ENCODE peak calls at places on chromosomes 5 and 9, in seven cellular contexts. I is tibial nerve, T is A549, Q is NB4, E is uterus, M is K562, X is stomach. J is an unnamed sample.

GRCh38 chr5:159091596-159091995 is 8.1 kb downstream of the EBF1 start:
- DNase-seq in I (no peak), T (no peak), Q (no peak), E (no peak), M (no peak), X (no peak), J (no peak)

GRCh38 chr9:98978231-98978681 is 34.5 kb downstream of the COL15A1 start:
- DNase-seq in I (no peak), T (no peak), Q (no peak), E (no peak), M (no peak), X (no peak), J (no peak)

GRCh38 chr5:108636135-108636888 is 111.4 kb upstream of the FER start:
- DNase-seq in I (no peak), T (no peak), Q (no peak), E (no peak), M (no peak), X (no peak), J (no peak)

GRCh38 chr5:19608434-19608833 is 379.6 kb downstream of the CDH18 start:
- DNase-seq in I (no peak), T (peak), Q (peak), E (no peak), M (no peak), X (no peak), J (no peak)

GRCh38 chr5:30596495-30597064 is 596.9 kb upstream of the CDH6 start:
- DNase-seq in I (no peak), T (no peak), Q (no peak), E (no peak), M (no peak), X (no peak), J (no peak)

GRCh38 chr5:109907751-109908150 is 218.0 kb downstream of the MAN2A1 start:
- DNase-seq in I (no peak), T (no peak), Q (no peak), E (no peak), M (no peak), X (no peak), J (no peak)

GRCh38 chr9:129610473-129611301 is 10.2 kb downstream of the C9orf50 start:
- DNase-seq in I (peak), T (peak), Q (peak), E (peak), M (peak), X (peak), J (peak)

GRCh38 chr9:95261890-95262289 is 55.6 kb downstream of the FANCC start:
- DNase-seq in I (no peak), T (no peak), Q (peak), E (no peak), M (no peak), X (no peak), J (no peak)

GRCh38 chr5:68547621-68548020 is 332.1 kb downstream of the PIK3R1 start:
- DNase-seq in I (no peak), T (no peak), Q (no peak), E (no peak), M (no peak), X (no peak), J (no peak)

GRCh38 chr5:58019614-58020013 is 440.3 kb downstream of the PLK2 start:
- DNase-seq in I (no peak), T (peak), Q (no peak), E (peak), M (no peak), X (peak), J (peak)

GRCh38 chr5:5483880-5484595 is 61.6 kb downstream of the ICE1 start:
- DNase-seq in I (no peak), T (no peak), Q (no peak), E (no peak), M (no peak), X (no peak), J (no peak)

GRCh38 chr9:29200650-29201049 is 1627.4 kb upstream of the C9orf72 start:
- DNase-seq in I (no peak), T (no peak), Q (no peak), E (no peak), M (no peak), X (no peak), J (no peak)

GRCh38 chr5:120684749-120685415 is 220.8 kb downstream of the PRR16 start:
- DNase-seq in I (no peak), T (peak), Q (peak), E (no peak), M (no peak), X (no peak), J (no peak)

GRCh38 chr9:134505032-134505431 is 136.6 kb upstream of the COL5A1 start:
- DNase-seq in I (no peak), T (no peak), Q (no peak), E (no peak), M (no peak), X (no peak), J (no peak)

GRCh38 chr5:179765400-179765799 is 28.4 kb upstream of the LTC4S start:
- DNase-seq in I (peak), T (peak), Q (peak), E (no peak), M (no peak), X (no peak), J (peak)

GRCh38 chr5:112005533-112005926 is 248.5 kb upstream of the NREP start:
- DNase-seq in I (no peak), T (no peak), Q (no peak), E (no peak), M (no peak), X (no peak), J (no peak)

GRCh38 chr5:174698156-174698555 is 26.2 kb upstream of the MSX2 start:
- DNase-seq in I (no peak), T (no peak), Q (no peak), E (no peak), M (peak), X (no peak), J (no peak)

GRCh38 chr5:103598997-103599556 is 36.5 kb upstream of the NUDT12 start:
- DNase-seq in I (no peak), T (no peak), Q (no peak), E (no peak), M (no peak), X (no peak), J (no peak)

GRCh38 chr5:124729687-124730359 is 16.6 kb downstream of the ZNF608 start:
- DNase-seq in I (no peak), T (no peak), Q (no peak), E (no peak), M (no peak), X (no peak), J (no peak)

GRCh38 chr5:67209141-67209771 is 12.7 kb upstream of the CD180 start:
- DNase-seq in I (no peak), T (peak), Q (peak), E (peak), M (peak), X (peak), J (peak)

GRCh38 chr5:74205745-74206570 is 434.6 kb downstream of the ENC1 start:
- DNase-seq in I (no peak), T (no peak), Q (no peak), E (no peak), M (no peak), X (no peak), J (no peak)

GRCh38 chr9:88268886-88269285 is 119.4 kb upstream of the SPIN1 start:
- DNase-seq in I (no peak), T (no peak), Q (no peak), E (no peak), M (no peak), X (no peak), J (no peak)

GRCh38 chr5:79301046-79301712 is 65.2 kb downstream of the JMY start:
- DNase-seq in I (no peak), T (no peak), Q (no peak), E (no peak), M (no peak), X (no peak), J (no peak)

GRCh38 chr9:93093449-93094293 is 2.3 kb upstream of the CARD19 start:
- DNase-seq in I (no peak), T (no peak), Q (no peak), E (no peak), M (no peak), X (no peak), J (peak)

GRCh38 chr9:19577411-19577810 is 168.6 kb downstream of the ACER2 start:
- DNase-seq in I (no peak), T (no peak), Q (no peak), E (no peak), M (no peak), X (no peak), J (no peak)

GRCh38 chr5:73376618-73377170 is 71.9 kb downstream of the FOXD1 start:
- DNase-seq in I (no peak), T (no peak), Q (no peak), E (no peak), M (no peak), X (no peak), J (no peak)

GRCh38 chr9:87336407-87336806 is 161.3 kb upstream of the DAPK1 start:
- DNase-seq in I (no peak), T (peak), Q (peak), E (no peak), M (peak), X (no peak), J (no peak)

GRCh38 chr9:80874276-80874675 is 815.1 kb downstream of the TLE1 start:
- DNase-seq in I (no peak), T (no peak), Q (no peak), E (no peak), M (no peak), X (no peak), J (no peak)

GRCh38 chr5:54738118-54738972 is 220.8 kb downstream of the SNX18 start:
- DNase-seq in I (peak), T (no peak), Q (no peak), E (no peak), M (peak), X (peak), J (peak)

GRCh38 chr9:134159566-134160245 is 4.7 kb downstream of the RNU6ATAC start:
- DNase-seq in I (no peak), T (no peak), Q (no peak), E (no peak), M (no peak), X (no peak), J (no peak)

GRCh38 chr5:134004626-134005414 is at the start of gene VDAC1:
- DNase-seq in I (peak), T (peak), Q (peak), E (peak), M (peak), X (peak), J (peak)

GRCh38 chr9:129445794-129446306 is 175.1 kb downstream of the C9orf50 start:
- DNase-seq in I (no peak), T (no peak), Q (no peak), E (no peak), M (no peak), X (no peak), J (no peak)

GRCh38 chr9:108831496-108832178 is 24.1 kb downstream of the ACTL7B start:
- DNase-seq in I (no peak), T (no peak), Q (no peak), E (no peak), M (no peak), X (no peak), J (no peak)

GRCh38 chr5:176877793-176878331 is 21.3 kb downstream of the HK3 start:
- DNase-seq in I (no peak), T (no peak), Q (no peak), E (no peak), M (no peak), X (no peak), J (no peak)

GRCh38 chr9:20042312-20042711 is 253.5 kb upstream of the SLC24A2 start:
- DNase-seq in I (no peak), T (no peak), Q (no peak), E (no peak), M (no peak), X (no peak), J (no peak)

GRCh38 chr5:119340597-119341218 is 15.1 kb upstream of the TNFAIP8 start:
- DNase-seq in I (no peak), T (no peak), Q (peak), E (no peak), M (no peak), X (no peak), J (no peak)

GRCh38 chr9:76793784-76794431 is 29.7 kb downstream of the PCA3 start:
- DNase-seq in I (no peak), T (no peak), Q (no peak), E (no peak), M (no peak), X (no peak), J (no peak)

GRCh38 chr9:131289301-131290038 is at the start of gene PLPP7:
- DNase-seq in I (peak), T (no peak), Q (no peak), E (peak), M (peak), X (no peak), J (peak)
- TF ChIP-seq POLR2A in I (no peak), T (no peak), Q (no peak), E (peak), M (no peak), X (no peak), J (peak)

GRCh38 chr9:22722492-22722891 is 275.9 kb downstream of the DMRTA1 start:
- DNase-seq in I (no peak), T (no peak), Q (no peak), E (no peak), M (no peak), X (no peak), J (no peak)

DNA sequence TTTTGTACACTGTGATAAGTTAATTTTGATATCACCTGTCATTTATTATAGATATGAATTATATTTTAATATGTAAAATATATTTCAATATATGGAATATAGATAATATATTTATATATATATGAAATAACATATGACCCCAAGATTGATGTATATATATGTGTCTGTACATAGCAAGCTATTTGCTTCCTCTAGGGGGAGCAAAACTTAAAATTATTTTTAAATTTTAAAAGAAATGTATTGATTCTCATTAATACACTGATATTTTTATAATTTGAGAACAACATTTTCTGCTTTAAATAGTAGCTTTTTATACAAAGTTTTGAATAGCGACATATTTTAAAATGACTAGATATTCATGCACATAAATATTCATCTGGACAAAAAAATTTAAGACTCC is 272.0 kb downstream of the DMRTA1 start:
- DNase-seq in I (no peak), T (no peak), Q (no peak), E (no peak), M (no peak), X (no peak), J (no peak)
- TF ChIP-seq CTCF in I (no peak), T (no peak), Q (no peak), E (no peak), M (no peak), X (no peak), J (no peak)

GRCh38 chr5:82274343-82275266 is 3.5 kb downstream of the RPS23 start:
- DNase-seq in I (no peak), T (peak), Q (peak), E (no peak), M (peak), X (no peak), J (no peak)
- TF ChIP-seq POLR2A in I (no peak), T (peak), Q (peak), E (no peak), M (peak), X (no peak), J (no peak)

GRCh38 chr5:145829708-145830361 is 5.3 kb downstream of the PRELID2 start:
- DNase-seq in I (no peak), T (no peak), Q (no peak), E (no peak), M (no peak), X (no peak), J (no peak)
- TF ChIP-seq CTCF in I (no peak), T (no peak), Q (no peak), E (no peak), M (no peak), X (no peak), J (no peak)

J was measured in heart left ventricle.